ENCODE peak calls at places on chromosomes 2 and 18, in five cellular contexts. S is stimulated activated effector memory CD8-positive, alpha-beta T cell treated with anti-CD3 and anti-CD28 coated beads, Interleukin-12 subunit alpha, Interleukin-12 subunit beta, amount 100 ng/mL, for 72 hours; K is stomach; A is B cell; L is AML-193. W is an unnamed sample.

GRCh38 chr2:216352653-216353270 is 19.5 kb downstream of the MARCHF4 start:
- DNase-seq in S (no peak), K (no peak), A (no peak), L (no peak), W (no peak)

GRCh38 chr18:24322594-24323136 is 75.0 kb downstream of the OSBPL1A start:
- DNase-seq in S (no peak), K (no peak), A (no peak), L (no peak), W (no peak)

GRCh38 chr2:64228923-64229322 is 84.7 kb upstream of the PELI1 start:
- DNase-seq in S (no peak), K (no peak), A (no peak), L (no peak), W (no peak)

GRCh38 chr2:8544786-8545631 is 136.8 kb upstream of the ID2 start:
- DNase-seq in S (peak; percentile 93), K (peak; percentile 61), A (peak; percentile 71), L (peak; percentile 94), W (peak; percentile 87)

GRCh38 chr2:120620025-120620793 is 115.5 kb upstream of the GLI2 start:
- DNase-seq in S (no peak), K (no peak), A (no peak), L (no peak), W (no peak)

GRCh38 chr2:62201307-62201706 is 5.4 kb downstream of the B3GNT2 start:
- DNase-seq in S (no peak), K (no peak), A (no peak), L (no peak), W (no peak)

GRCh38 chr2:162676515-162676914 is 162.1 kb downstream of the KCNH7 start:
- DNase-seq in S (no peak), K (no peak), A (no peak), L (no peak), W (no peak)

GRCh38 chr2:58769494-58770239 is 528.5 kb upstream of the FANCL start:
- DNase-seq in S (no peak), K (no peak), A (no peak), L (no peak), W (no peak)

GRCh38 chr18:75249672-75250470 is 39.3 kb downstream of the TSHZ1 start:
- DNase-seq in S (no peak), K (no peak), A (peak; percentile 41), L (no peak), W (no peak)

GRCh38 chr2:195741191-195741590 is 84.2 kb downstream of the SLC39A10 start:
- DNase-seq in S (no peak), K (no peak), A (no peak), L (no peak), W (no peak)

GRCh38 chr2:135612319-135612718 is 81.0 kb downstream of the R3HDM1 start:
- DNase-seq in S (no peak), K (no peak), A (no peak), L (no peak), W (no peak)

GRCh38 chr2:227862741-227863588 is 8.5 kb upstream of the DAW1 start:
- DNase-seq in S (no peak), K (no peak), A (no peak), L (no peak), W (no peak)

GRCh38 chr2:181058378-181059269 is 78.2 kb downstream of the UBE2E3 start:
- DNase-seq in S (no peak), K (no peak), A (peak; percentile 15), L (peak; percentile 51), W (peak; percentile 22)

GRCh38 chr2:120917876-120918275 is 182.2 kb downstream of the GLI2 start:
- DNase-seq in S (no peak), K (no peak), A (no peak), L (no peak), W (no peak)

GRCh38 chr2:149690825-149691224 is 103.2 kb upstream of the MMADHC start:
- DNase-seq in S (no peak), K (no peak), A (no peak), L (no peak), W (no peak)

GRCh38 chr2:164816046-164816445 is 25.6 kb downstream of the COBLL1 start:
- DNase-seq in S (no peak), K (no peak), A (no peak), L (no peak), W (no peak)